ENCODE peak calls at places on chromosomes 11 and 22, in six cellular contexts. One of them, this sample, is unnamed.

GRCh38 chr11:111663820-111664219 is 61.6 kb downstream of the SIK2 start:
- DNase-seq in GM12878: no peak
- DNase-seq in HepG2: no peak
- DNase-seq in K562: peak; percentile 16
- DNase-seq in H1: no peak
- DNase-seq in SK-N-SH: no peak
- DNase-seq in this sample: no peak

GRCh38 chr22:23163665-23164064 is 16.6 kb upstream of the BCR start:
- DNase-seq in GM12878: no peak
- DNase-seq in HepG2: no peak
- DNase-seq in K562: no peak
- DNase-seq in H1: no peak
- DNase-seq in SK-N-SH: no peak
- DNase-seq in this sample: no peak

GRCh38 chr22:38858492-38858891 is 13.5 kb downstream of the CBX6 start:
- DNase-seq in GM12878: no peak
- DNase-seq in HepG2: no peak
- DNase-seq in K562: no peak
- DNase-seq in H1: no peak
- DNase-seq in SK-N-SH: no peak
- DNase-seq in this sample: no peak

GRCh38 chr11:45859661-45860140 is 12.4 kb downstream of the CRY2 start:
- DNase-seq in GM12878: no peak
- DNase-seq in HepG2: no peak
- DNase-seq in K562: no peak
- DNase-seq in H1: no peak
- DNase-seq in SK-N-SH: peak; percentile 87
- DNase-seq in this sample: no peak

GRCh38 chr11:109971184-109971523 is 122.0 kb upstream of the ZC3H12C start:
- DNase-seq in GM12878: no peak
- DNase-seq in HepG2: no peak
- DNase-seq in K562: no peak
- DNase-seq in H1: no peak
- DNase-seq in SK-N-SH: no peak
- DNase-seq in this sample: no peak

GRCh38 chr11:74819400-74819799 is 70.8 kb downstream of the RNF169 start:
- DNase-seq in GM12878: no peak
- DNase-seq in HepG2: peak; percentile 56
- DNase-seq in K562: no peak
- DNase-seq in H1: no peak
- DNase-seq in SK-N-SH: no peak
- DNase-seq in this sample: no peak

GRCh38 chr22:29840498-29840897 is 2.4 kb upstream of the ASCC2 start:
- DNase-seq in GM12878: no peak
- DNase-seq in HepG2: no peak
- DNase-seq in K562: peak; percentile 61
- DNase-seq in H1: no peak
- DNase-seq in SK-N-SH: no peak
- DNase-seq in this sample: peak; percentile 81

GRCh38 chr11:109033627-109034340 is 368.9 kb downstream of the DDX10 start:
- DNase-seq in GM12878: no peak
- DNase-seq in HepG2: no peak
- DNase-seq in K562: no peak
- DNase-seq in H1: no peak
- DNase-seq in SK-N-SH: no peak
- DNase-seq in this sample: no peak

GRCh38 chr22:49429066-49429465 is 398.6 kb downstream of the BRD1 start:
- DNase-seq in GM12878: no peak
- DNase-seq in HepG2: no peak
- DNase-seq in K562: peak; percentile 21
- DNase-seq in H1: no peak
- DNase-seq in SK-N-SH: no peak
- DNase-seq in this sample: no peak

GRCh38 chr11:61148016-61148640 is 13.1 kb downstream of the VPS37C start:
- DNase-seq in GM12878: no peak
- DNase-seq in HepG2: no peak
- DNase-seq in K562: no peak
- DNase-seq in H1: no peak
- DNase-seq in SK-N-SH: no peak
- DNase-seq in this sample: no peak

GRCh38 chr11:129377739-129378138 is 2.1 kb downstream of the BARX2 start:
- DNase-seq in GM12878: no peak
- DNase-seq in HepG2: no peak
- DNase-seq in K562: no peak
- DNase-seq in H1: no peak
- DNase-seq in SK-N-SH: no peak
- DNase-seq in this sample: no peak

GRCh38 chr11:130209128-130209932 is 49.7 kb downstream of the ST14 start:
- DNase-seq in GM12878: no peak
- DNase-seq in HepG2: no peak
- DNase-seq in K562: no peak
- DNase-seq in H1: no peak
- DNase-seq in SK-N-SH: peak; percentile 79
- DNase-seq in this sample: no peak

GRCh38 chr11:413120-414081 is 1.4 kb downstream of the SIGIRR start:
- DNase-seq in GM12878: no peak
- DNase-seq in HepG2: no peak
- DNase-seq in K562: no peak
- DNase-seq in H1: no peak
- DNase-seq in SK-N-SH: no peak
- DNase-seq in this sample: peak; percentile 65

GRCh38 chr11:412641-413119 is 2.1 kb downstream of the SIGIRR start:
- DNase-seq in GM12878: no peak
- DNase-seq in HepG2: no peak
- DNase-seq in K562: no peak
- DNase-seq in H1: no peak
- DNase-seq in SK-N-SH: no peak
- DNase-seq in this sample: no peak

GRCh38 chr11:415640-416041 is 842 bp upstream of the SIGIRR start:
- DNase-seq in GM12878: no peak
- DNase-seq in HepG2: no peak
- DNase-seq in K562: no peak
- DNase-seq in H1: no peak
- DNase-seq in SK-N-SH: no peak
- DNase-seq in this sample: no peak

GRCh38 chr11:416051-416756 is 1.4 kb upstream of the SIGIRR start:
- DNase-seq in GM12878: no peak
- DNase-seq in HepG2: no peak
- DNase-seq in K562: no peak
- DNase-seq in H1: no peak
- DNase-seq in SK-N-SH: no peak
- DNase-seq in this sample: no peak

GRCh38 chr11:414333-414857 is 404 bp downstream of the SIGIRR start:
- DNase-seq in GM12878: no peak
- DNase-seq in HepG2: no peak
- DNase-seq in K562: no peak
- DNase-seq in H1: no peak
- DNase-seq in SK-N-SH: no peak
- DNase-seq in this sample: peak; percentile 73
- H3K4me3 ChIP-seq in GM12878: peak overlapping the region; percentile 22
- H3K4me3 ChIP-seq in HepG2: peak overlapping the region; percentile 42
- H3K4me3 ChIP-seq in K562: no peak overlapping the region
- H3K4me3 ChIP-seq in H1: no peak overlapping the region
- H3K4me3 ChIP-seq in SK-N-SH: no peak overlapping the region
- H3K4me3 ChIP-seq in this sample: peak overlapping the region; percentile 48

GRCh38 chr22:50532353-50532700 is 2.5 kb upstream of the TYMP start:
- DNase-seq in GM12878: no peak
- DNase-seq in HepG2: no peak
- DNase-seq in K562: no peak
- DNase-seq in H1: no peak
- DNase-seq in SK-N-SH: peak; percentile 82
- DNase-seq in this sample: no peak
- H3K27ac ChIP-seq in GM12878: peak overlapping the region; percentile 100
- H3K27ac ChIP-seq in HepG2: peak overlapping the region; percentile 31
- H3K27ac ChIP-seq in K562: no peak overlapping the region
- H3K27ac ChIP-seq in H1: no peak overlapping the region
- H3K27ac ChIP-seq in SK-N-SH: no peak overlapping the region
- H3K27ac ChIP-seq in this sample: peak overlapping the region; percentile 99

DNA sequence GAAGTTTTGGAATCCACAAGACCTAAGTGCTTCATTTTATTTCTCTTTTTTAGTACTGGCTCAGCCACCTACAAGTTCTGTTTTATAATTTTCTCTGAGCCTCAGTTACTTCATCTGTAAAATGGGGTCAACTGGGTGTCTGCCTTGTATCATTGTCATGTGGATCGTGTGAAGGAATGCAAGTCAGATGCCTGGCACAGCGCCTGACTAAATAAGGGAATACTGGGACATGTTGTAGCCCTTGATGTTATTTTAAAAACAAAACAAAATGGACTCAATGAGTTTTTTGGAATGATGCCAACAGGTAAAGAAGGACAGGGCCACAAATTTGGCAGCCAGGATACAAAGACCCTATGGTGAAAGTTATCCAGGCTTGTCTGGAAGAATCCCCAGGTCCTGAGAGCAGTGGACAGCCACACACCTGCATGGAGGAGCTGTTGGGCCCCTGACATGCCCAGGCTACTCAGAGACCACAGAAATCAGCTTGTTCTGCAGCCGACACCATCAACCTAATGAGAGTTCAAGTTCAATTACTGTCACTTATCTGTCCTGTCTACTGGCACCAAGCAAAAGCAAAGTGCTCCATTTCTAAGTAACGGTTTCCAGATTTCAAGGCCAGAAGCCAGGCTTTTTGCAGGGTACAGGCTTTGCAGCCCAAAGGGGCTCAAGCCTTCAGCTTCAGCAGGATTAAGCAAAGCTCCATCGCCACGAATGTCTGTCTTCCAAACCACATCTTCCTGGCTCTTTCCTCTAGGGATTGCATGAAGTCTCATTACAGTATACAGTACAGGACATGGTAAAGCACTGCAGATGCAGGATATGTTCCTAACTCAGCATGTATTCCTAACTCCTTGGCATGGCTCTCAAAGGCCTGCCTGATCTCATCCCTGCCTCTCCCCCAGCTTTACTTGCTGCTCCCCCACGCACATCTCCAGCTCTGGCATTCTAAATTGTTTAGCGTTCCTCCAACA is 18.4 kb downstream of the DKK3 start:
- DNase-seq in GM12878: no peak
- DNase-seq in HepG2: no peak
- DNase-seq in K562: no peak
- DNase-seq in H1: no peak
- DNase-seq in SK-N-SH: no peak
- DNase-seq in this sample: no peak
- TF ChIP-seq GABPA in GM12878: no peak
- TF ChIP-seq GABPA in HepG2: no peak
- TF ChIP-seq GABPA in K562: no peak
- TF ChIP-seq GABPA in H1: no peak
- TF ChIP-seq GABPA in SK-N-SH: no peak
- TF ChIP-seq GABPA in this sample: no peak

GRCh38 chr11:125375146-125375545 is 120.9 kb downstream of the FEZ1 start:
- DNase-seq in GM12878: no peak
- DNase-seq in HepG2: no peak
- DNase-seq in K562: no peak
- DNase-seq in H1: no peak
- DNase-seq in SK-N-SH: no peak
- DNase-seq in this sample: no peak

GRCh38 chr11:125376117-125376516 is 119.9 kb downstream of the FEZ1 start:
- DNase-seq in GM12878: no peak
- DNase-seq in HepG2: no peak
- DNase-seq in K562: peak; percentile 8
- DNase-seq in H1: no peak
- DNase-seq in SK-N-SH: no peak
- DNase-seq in this sample: no peak

GRCh38 chr11:125378083-125378482 is 118.0 kb downstream of the FEZ1 start:
- DNase-seq in GM12878: no peak
- DNase-seq in HepG2: no peak
- DNase-seq in K562: no peak
- DNase-seq in H1: no peak
- DNase-seq in SK-N-SH: no peak
- DNase-seq in this sample: no peak

GRCh38 chr11:125378596-125378995 is 117.5 kb downstream of the FEZ1 start:
- DNase-seq in GM12878: no peak
- DNase-seq in HepG2: no peak
- DNase-seq in K562: no peak
- DNase-seq in H1: no peak
- DNase-seq in SK-N-SH: no peak
- DNase-seq in this sample: no peak

DNA sequence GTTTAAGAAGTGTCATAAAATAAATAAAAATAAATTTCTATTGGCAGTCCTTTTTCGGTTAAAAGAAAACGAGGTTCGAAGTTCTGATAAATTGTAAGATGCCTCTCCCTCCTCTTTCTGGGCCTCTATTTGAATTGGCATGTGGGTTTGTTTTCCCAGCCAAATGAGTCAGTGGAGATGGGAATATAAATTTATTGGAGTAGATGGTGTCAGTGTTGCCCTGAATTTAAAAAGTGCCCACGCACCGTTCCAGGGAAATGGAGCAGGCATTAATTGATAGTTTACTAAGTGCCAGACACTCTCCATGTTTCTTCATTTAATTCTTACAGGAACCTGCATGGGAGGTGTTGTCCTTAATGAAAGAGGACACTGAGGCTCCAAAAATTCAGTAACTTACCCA is 119.2 kb downstream of the FEZ1 start:
- DNase-seq in GM12878: no peak
- DNase-seq in HepG2: no peak
- DNase-seq in K562: no peak
- DNase-seq in H1: no peak
- DNase-seq in SK-N-SH: no peak
- DNase-seq in this sample: no peak
- H3K4me3 ChIP-seq in GM12878: no peak overlapping the region
- H3K4me3 ChIP-seq in HepG2: no peak overlapping the region
- H3K4me3 ChIP-seq in K562: no peak overlapping the region
- H3K4me3 ChIP-seq in H1: no peak overlapping the region
- H3K4me3 ChIP-seq in SK-N-SH: no peak overlapping the region
- H3K4me3 ChIP-seq in this sample: no peak overlapping the region